ENCODE peak calls at places on chromosomes 12 and 14, in seven cellular contexts. F, L, Z, E, S, R and A are unnamed samples.

GRCh38 chr14:53381879-53382278 is 228.8 kb upstream of the DDHD1 start:
- DNase-seq in F (no peak), L (no peak), Z (no peak), E (no peak), S (no peak), R (no peak), A (no peak)

GRCh38 chr12:98751580-98752115 is 106.6 kb downstream of the APAF1 start:
- DNase-seq in F (no peak), L (no peak), Z (no peak), E (no peak), S (no peak), R (no peak), A (no peak)

GRCh38 chr12:115617391-115617790 is 660.1 kb downstream of the MED13L start:
- DNase-seq in F (no peak), L (no peak), Z (no peak), E (no peak), S (peak), R (no peak), A (no peak)

GRCh38 chr14:77988966-77989365 is 181.2 kb upstream of the NRXN3 start:
- DNase-seq in F (no peak), L (no peak), Z (peak), E (peak), S (peak), R (no peak), A (no peak)

GRCh38 chr12:79426121-79426520 is 264.6 kb downstream of the PAWR start:
- DNase-seq in F (no peak), L (no peak), Z (no peak), E (no peak), S (no peak), R (no peak), A (no peak)

GRCh38 chr12:69252033-69252432 is 12.7 kb downstream of the CPSF6 start:
- DNase-seq in F (no peak), L (no peak), Z (no peak), E (no peak), S (no peak), R (no peak), A (no peak)

GRCh38 chr14:76904740-76905569 is 78.7 kb downstream of the LRRC74A start:
- DNase-seq in F (peak), L (peak), Z (no peak), E (peak), S (peak), R (peak), A (no peak)

GRCh38 chr12:1583421-1584078 is 10.8 kb downstream of the FBXL14 start:
- DNase-seq in F (peak), L (no peak), Z (peak), E (peak), S (peak), R (peak), A (no peak)

GRCh38 chr14:51139221-51139681 is 44.3 kb upstream of the TRIM9 start:
- DNase-seq in F (no peak), L (no peak), Z (no peak), E (no peak), S (no peak), R (no peak), A (no peak)

GRCh38 chr12:68612245-68612644 is 1.5 kb downstream of the RAP1B start:
- DNase-seq in F (no peak), L (no peak), Z (no peak), E (no peak), S (no peak), R (no peak), A (no peak)

GRCh38 chr12:62900686-62901272 is 34.2 kb downstream of the PPM1H start:
- DNase-seq in F (no peak), L (no peak), Z (no peak), E (no peak), S (no peak), R (no peak), A (no peak)

GRCh38 chr12:81078469-81079196 is 754 bp downstream of the ACSS3 start:
- DNase-seq in F (no peak), L (no peak), Z (no peak), E (peak), S (peak), R (no peak), A (no peak)

GRCh38 chr12:6606331-6607131 is 648 bp downstream of the CHD4 start:
- DNase-seq in F (peak), L (peak), Z (peak), E (peak), S (peak), R (peak), A (no peak)

GRCh38 chr12:6226002-6226700 is 26.0 kb downstream of the CD9 start:
- DNase-seq in F (peak), L (no peak), Z (no peak), E (peak), S (no peak), R (no peak), A (no peak)

GRCh38 chr14:60276347-60276746 is 27.3 kb downstream of the PPM1A start:
- DNase-seq in F (no peak), L (no peak), Z (no peak), E (no peak), S (no peak), R (no peak), A (no peak)

GRCh38 chr12:58105225-58106119 is 164.1 kb downstream of the ATP23 start:
- DNase-seq in F (no peak), L (no peak), Z (no peak), E (no peak), S (peak), R (no peak), A (no peak)

GRCh38 chr12:114963846-114964245 is 279.9 kb upstream of the TBX3 start:
- DNase-seq in F (no peak), L (no peak), Z (no peak), E (no peak), S (no peak), R (no peak), A (no peak)

GRCh38 chr12:26037615-26038180 is 79.2 kb downstream of the RASSF8 start:
- DNase-seq in F (no peak), L (no peak), Z (no peak), E (no peak), S (peak), R (no peak), A (no peak)

GRCh38 chr12:124507188-124508109 is 60.0 kb downstream of the NCOR2 start:
- DNase-seq in F (no peak), L (no peak), Z (no peak), E (no peak), S (no peak), R (no peak), A (no peak)

GRCh38 chr12:77521458-77522115 is 309.1 kb upstream of the NAV3 start:
- DNase-seq in F (no peak), L (no peak), Z (no peak), E (no peak), S (no peak), R (no peak), A (no peak)

GRCh38 chr12:105393586-105393985 is 63.1 kb downstream of the C12orf75 start:
- DNase-seq in F (no peak), L (no peak), Z (no peak), E (no peak), S (peak), R (no peak), A (no peak)

GRCh38 chr12:58443981-58444371 is 476.3 kb downstream of the LRIG3 start:
- DNase-seq in F (no peak), L (no peak), Z (no peak), E (no peak), S (no peak), R (no peak), A (no peak)

GRCh38 chr12:75526655-75527511 is 15.5 kb upstream of the KRR1 start:
- DNase-seq in F (peak), L (no peak), Z (peak), E (no peak), S (peak), R (peak), A (no peak)

GRCh38 chr12:109760031-109760929 is 46.7 kb downstream of the FAM222A start:
- DNase-seq in F (peak), L (peak), Z (no peak), E (peak), S (peak), R (no peak), A (peak)

GRCh38 chr12:24977060-24977459 is 28.2 kb upstream of the BCAT1 start:
- DNase-seq in F (no peak), L (no peak), Z (no peak), E (no peak), S (no peak), R (no peak), A (no peak)

GRCh38 chr14:67820428-67820881 is 876 bp downstream of the RAD51B start:
- DNase-seq in F (no peak), L (no peak), Z (no peak), E (no peak), S (peak), R (no peak), A (no peak)

GRCh38 chr12:63917864-63918742 is 73.6 kb downstream of the SRGAP1 start:
- DNase-seq in F (no peak), L (no peak), Z (peak), E (no peak), S (no peak), R (no peak), A (no peak)

GRCh38 chr12:48390026-48390425 is 39.3 kb upstream of the ZNF641 start:
- DNase-seq in F (no peak), L (no peak), Z (no peak), E (no peak), S (no peak), R (no peak), A (no peak)

GRCh38 chr12:41507286-41507685 is 319.2 kb downstream of the PDZRN4 start:
- DNase-seq in F (no peak), L (no peak), Z (no peak), E (no peak), S (no peak), R (no peak), A (no peak)

GRCh38 chr14:45253754-45254300 is 825 bp upstream of the MIS18BP1 start:
- DNase-seq in F (peak), L (peak), Z (no peak), E (no peak), S (no peak), R (no peak), A (no peak)

GRCh38 chr14:100844082-100844408 is 18.1 kb downstream of the MEG3 start:
- DNase-seq in F (no peak), L (no peak), Z (no peak), E (no peak), S (no peak), R (no peak), A (peak)

GRCh38 chr12:105822131-105823103 is 316.3 kb downstream of the NUAK1 start:
- DNase-seq in F (no peak), L (no peak), Z (no peak), E (no peak), S (no peak), R (no peak), A (no peak)

GRCh38 chr12:559907-560455 is 100.2 kb downstream of the B4GALNT3 start:
- DNase-seq in F (no peak), L (no peak), Z (no peak), E (no peak), S (no peak), R (no peak), A (no peak)

GRCh38 chr14:88729159-88729558 is 63.6 kb downstream of the EML5 start:
- DNase-seq in F (no peak), L (no peak), Z (no peak), E (no peak), S (no peak), R (no peak), A (no peak)

GRCh38 chr14:64407329-64407728 is 19.2 kb downstream of the MTHFD1 start:
- DNase-seq in F (no peak), L (no peak), Z (no peak), E (no peak), S (no peak), R (no peak), A (no peak)

GRCh38 chr12:3420693-3421092 is 70.3 kb upstream of the PRMT8 start:
- DNase-seq in F (no peak), L (no peak), Z (no peak), E (no peak), S (peak), R (no peak), A (no peak)

GRCh38 chr12:129902371-129903091 is 1.3 kb downstream of the TMEM132D start:
- DNase-seq in F (no peak), L (no peak), Z (no peak), E (no peak), S (peak), R (no peak), A (no peak)

GRCh38 chr14:76439237-76439775 is 63.4 kb downstream of the ESRRB start:
- DNase-seq in F (no peak), L (no peak), Z (no peak), E (no peak), S (no peak), R (no peak), A (no peak)

GRCh38 chr14:74886001-74886400 is 4.3 kb downstream of the DLST start:
- DNase-seq in F (no peak), L (no peak), Z (no peak), E (no peak), S (peak), R (no peak), A (no peak)

GRCh38 chr12:114746297-114747074 is 62.5 kb upstream of the TBX3 start:
- DNase-seq in F (no peak), L (no peak), Z (no peak), E (no peak), S (no peak), R (no peak), A (no peak)

GRCh38 chr12:90987101-90987500 is 17.7 kb downstream of the EPYC start:
- DNase-seq in F (no peak), L (no peak), Z (no peak), E (no peak), S (no peak), R (no peak), A (no peak)

GRCh38 chr12:90984114-90984513 is 20.7 kb downstream of the EPYC start:
- DNase-seq in F (no peak), L (no peak), Z (no peak), E (no peak), S (peak), R (no peak), A (no peak)

GRCh38 chr12:90991952-90992465 is 12.8 kb downstream of the EPYC start:
- DNase-seq in F (no peak), L (no peak), Z (no peak), E (no peak), S (peak), R (no peak), A (no peak)

GRCh38 chr12:90989617-90990232 is 15.0 kb downstream of the EPYC start:
- DNase-seq in F (no peak), L (no peak), Z (no peak), E (no peak), S (no peak), R (no peak), A (no peak)

GRCh38 chr12:90987520-90987919 is 17.3 kb downstream of the EPYC start:
- DNase-seq in F (no peak), L (no peak), Z (no peak), E (no peak), S (no peak), R (no peak), A (no peak)
- TF ChIP-seq CTCF in F (no peak), L (peak), Z (peak), E (no peak), S (peak), R (no peak), A (peak)

DNA sequence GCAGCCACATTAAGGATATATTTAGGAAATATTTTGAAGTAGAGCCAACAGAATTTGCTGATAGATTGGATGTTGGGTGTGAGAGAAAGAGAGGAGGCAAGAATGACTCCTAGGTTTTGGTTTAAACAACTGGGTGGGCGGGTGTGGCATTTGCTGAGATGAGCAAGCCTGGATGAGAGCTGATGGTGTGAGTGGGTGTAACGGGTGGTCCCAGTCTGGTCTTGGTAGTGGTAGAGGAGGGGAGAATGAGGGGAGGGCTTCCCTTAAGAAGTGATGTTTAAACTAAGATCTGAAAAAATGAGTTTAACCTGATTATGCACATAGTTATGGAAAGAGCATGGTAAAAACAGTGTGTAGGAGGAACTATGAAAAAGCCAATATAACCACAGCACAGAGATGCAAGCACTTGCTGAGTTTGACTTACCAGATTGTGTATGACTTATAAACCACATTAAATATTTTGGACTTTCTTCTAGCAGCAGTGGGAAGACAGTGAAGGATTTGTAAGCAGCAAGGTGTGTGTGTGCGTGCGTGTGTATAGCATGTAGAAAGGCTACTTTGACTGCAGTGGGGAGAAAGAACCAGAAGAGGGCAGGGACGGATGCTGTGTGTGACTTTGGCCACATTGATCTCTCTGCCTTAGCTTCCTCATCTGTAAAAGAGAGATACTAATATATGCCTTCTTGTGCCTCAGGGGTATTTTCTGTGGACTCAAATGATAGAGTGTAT is 139.7 kb downstream of the PRIMA1 start:
- DNase-seq in F (no peak), L (no peak), Z (no peak), E (no peak), S (peak), R (peak), A (no peak)
- TF ChIP-seq CTCF in F (peak), L (no peak), Z (peak), E (peak), S (peak), R (peak), A (peak)

GRCh38 chr14:33480589-33481184 is 470.2 kb downstream of the EGLN3 start:
- DNase-seq in F (no peak), L (no peak), Z (no peak), E (no peak), S (no peak), R (no peak), A (no peak)

GRCh38 chr14:33469898-33470297 is 481.0 kb downstream of the EGLN3 start:
- DNase-seq in F (no peak), L (no peak), Z (no peak), E (no peak), S (no peak), R (no peak), A (no peak)

GRCh38 chr14:33477752-33478151 is 473.1 kb downstream of the EGLN3 start:
- DNase-seq in F (no peak), L (no peak), Z (no peak), E (no peak), S (no peak), R (no peak), A (no peak)

GRCh38 chr14:33475623-33476022 is 475.3 kb downstream of the EGLN3 start:
- DNase-seq in F (no peak), L (no peak), Z (peak), E (no peak), S (peak), R (no peak), A (no peak)
- TF ChIP-seq CTCF in F (no peak), L (peak), Z (peak), E (no peak), S (peak), R (peak), A (peak)

GRCh38 chr12:56596815-56597214 is 33.3 kb downstream of the BAZ2A start:
- DNase-seq in F (peak), L (no peak), Z (no peak), E (no peak), S (peak), R (no peak), A (no peak)

GRCh38 chr12:56591111-56591510 is 39.0 kb downstream of the BAZ2A start:
- DNase-seq in F (no peak), L (no peak), Z (no peak), E (no peak), S (peak), R (no peak), A (no peak)

GRCh38 chr12:56590237-56590830 is 39.8 kb downstream of the BAZ2A start:
- DNase-seq in F (no peak), L (no peak), Z (peak), E (no peak), S (peak), R (peak), A (no peak)

GRCh38 chr12:56591961-56592360 is 38.2 kb downstream of the BAZ2A start:
- DNase-seq in F (no peak), L (no peak), Z (no peak), E (no peak), S (no peak), R (no peak), A (no peak)

DNA sequence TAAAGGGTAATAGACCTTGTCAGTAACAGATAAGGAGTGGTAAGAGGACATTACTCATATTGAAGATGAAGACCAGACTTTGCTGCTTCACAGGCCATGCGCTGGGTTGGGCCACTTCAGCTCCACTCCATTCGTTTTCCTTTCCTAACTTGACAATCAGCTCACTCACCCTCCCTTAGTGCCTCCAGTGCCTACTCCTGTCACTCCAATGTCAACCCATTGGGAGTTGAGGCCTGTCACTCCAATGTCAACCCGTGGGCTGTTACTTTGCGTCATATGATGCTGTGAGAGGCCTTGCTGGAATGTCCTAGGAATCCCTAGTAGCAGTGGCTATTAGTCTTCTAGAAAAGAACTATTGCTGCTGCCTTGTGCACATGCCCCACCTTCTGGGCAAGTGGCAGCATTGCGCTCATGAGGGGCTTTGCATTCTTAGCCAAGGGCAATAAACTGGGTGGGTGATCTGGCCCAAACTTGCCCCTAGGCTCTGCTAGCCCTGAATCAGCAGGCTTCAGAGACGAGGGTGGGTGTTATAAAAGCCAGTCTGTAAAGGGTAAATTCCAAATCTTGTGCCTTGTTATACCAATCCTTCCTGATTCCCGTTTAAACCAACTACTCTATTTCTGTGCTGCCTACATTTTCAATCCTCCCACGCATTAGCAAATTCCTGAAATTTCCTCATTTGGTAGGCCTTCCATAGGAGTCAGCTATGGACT is 36.1 kb downstream of the BAZ2A start:
- DNase-seq in F (peak), L (peak), Z (peak), E (peak), S (peak), R (peak), A (no peak)
- TF ChIP-seq CTCF in F (peak), L (peak), Z (peak), E (peak), S (peak), R (peak), A (peak)

GRCh38 chr12:31600252-31600651 is 9.3 kb upstream of the DENND5B start:
- DNase-seq in F (no peak), L (no peak), Z (no peak), E (no peak), S (peak), R (no peak), A (no peak)
- TF ChIP-seq CTCF in F (no peak), L (no peak), Z (no peak), E (no peak), S (peak), R (peak), A (peak)

GRCh38 chr14:102043251-102044025 is 43.4 kb downstream of the HSP90AA1 start:
- DNase-seq in F (no peak), L (no peak), Z (no peak), E (no peak), S (no peak), R (no peak), A (no peak)
- TF ChIP-seq CTCF in F (no peak), L (no peak), Z (no peak), E (no peak), S (no peak), R (no peak), A (peak)

GRCh38 chr12:87274594-87275245 is 754.5 kb downstream of the C12orf50 start:
- DNase-seq in F (no peak), L (no peak), Z (no peak), E (no peak), S (no peak), R (no peak), A (no peak)
- TF ChIP-seq CTCF in F (no peak), L (peak), Z (peak), E (peak), S (peak), R (peak), A (peak)

GRCh38 chr12:93380480-93381121 is 2.9 kb downstream of the NUDT4 start:
- DNase-seq in F (no peak), L (no peak), Z (no peak), E (no peak), S (no peak), R (no peak), A (no peak)
- TF ChIP-seq CTCF in F (no peak), L (peak), Z (no peak), E (no peak), S (peak), R (peak), A (peak)

GRCh38 chr14:105200074-105200473 is 19.0 kb upstream of the NUDT14 start:
- DNase-seq in F (no peak), L (no peak), Z (no peak), E (no peak), S (no peak), R (no peak), A (no peak)
- TF ChIP-seq CTCF in F (no peak), L (no peak), Z (no peak), E (no peak), S (peak), R (peak), A (peak)